ENCODE peak calls at places on chromosomes 6 and 20, in six cellular contexts. M is NCI-H2081; K is activated naive CD4-positive, alpha-beta T cell treated with Interleukin-2 at 50 U/mL for 16 hours; C is WTC11; Y is K562; J is HEK293T. T is an unnamed sample.

GRCh38 chr20:63215101-63216040 is 560 bp downstream of the YTHDF1 start:
- DNase-seq in C (peak), Y (peak), K (peak), M (peak), J (peak), T (no peak)

GRCh38 chr6:6950373-6951145 is 157.2 kb upstream of the RREB1 start:
- DNase-seq in J (no peak), K (no peak), M (no peak), C (no peak), Y (no peak), T (no peak)

GRCh38 chr6:107246972-107247615 is 131.8 kb upstream of the BEND3 start:
- DNase-seq in K (no peak), J (no peak), Y (no peak), C (no peak), M (no peak), T (no peak)

GRCh38 chr20:21258411-21258810 is 44.7 kb upstream of the XRN2 start:
- DNase-seq in C (no peak), K (no peak), Y (no peak), J (no peak), M (no peak), T (no peak)

GRCh38 chr6:52063584-52064400 is 23.6 kb downstream of the PKHD1 start:
- DNase-seq in C (peak), J (peak), K (peak), Y (peak), M (peak), T (peak)

GRCh38 chr6:73710470-73710869 is 14.5 kb downstream of the CD109 start:
- DNase-seq in K (no peak), C (no peak), M (no peak), Y (no peak), J (no peak), T (no peak)

GRCh38 chr6:101779051-101779844 is 385.7 kb downstream of the GRIK2 start:
- DNase-seq in Y (no peak), J (no peak), K (no peak), C (no peak), M (no peak), T (no peak)

GRCh38 chr6:169883316-169883715 is 131.9 kb downstream of the ERMARD start:
- DNase-seq in J (no peak), C (no peak), Y (no peak), K (no peak), M (no peak), T (no peak)

GRCh38 chr6:150119256-150119655 is 23.6 kb upstream of the PPP1R14C start:
- DNase-seq in Y (no peak), M (peak), K (no peak), J (no peak), C (no peak), T (no peak)

T was measured in NK-92 treated with Interleukin-12 subunit alpha and Interleukin-12 subunit beta, amount 100 ng/mL, for 24 hours.